ENCODE peak calls at places on chromosomes 16 and 17, in four cellular contexts. I, N, P and Q are unnamed samples.
A peak's percentile ranks its signal among the peaks of the same experiment; 100 is the strongest.

GRCh38 chr17:3512512-3513171 is 36.8 kb downstream of the ASPA start:
- DNase-seq in I (no peak), N (no peak), P (no peak), Q (no peak)

GRCh38 chr16:55118701-55119260 is 188.1 kb downstream of the IRX5 start:
- DNase-seq in I (no peak), N (no peak), P (no peak), Q (no peak)

GRCh38 chr17:73365934-73366623 is 54.3 kb upstream of the CDC42EP4 start:
- DNase-seq in I (no peak), N (no peak), P (no peak), Q (no peak)

GRCh38 chr16:14378131-14378551 is 251.9 kb downstream of the PARN start:
- DNase-seq in I (no peak), N (no peak), P (no peak), Q (no peak)

GRCh38 chr17:55086635-55087058 is 118.1 kb downstream of the STXBP4 start:
- DNase-seq in I (no peak), N (no peak), P (no peak), Q (peak; percentile 90)

GRCh38 chr16:85798283-85798776 is 1.0 kb downstream of the EMC8 start:
- DNase-seq in I (peak; percentile 73), N (peak; percentile 20), P (no peak), Q (no peak)

GRCh38 chr16:77579283-77579985 is 142.9 kb upstream of the NUDT7 start:
- DNase-seq in I (no peak), N (no peak), P (no peak), Q (no peak)

GRCh38 chr16:89924925-89925307 is 1.8 kb downstream of the TUBB3 start:
- DNase-seq in I (peak; percentile 38), N (no peak), P (no peak), Q (no peak)

GRCh38 chr16:48596326-48596725 is 13.7 kb downstream of the N4BP1 start:
- DNase-seq in I (no peak), N (no peak), P (no peak), Q (peak; percentile 67)

GRCh38 chr17:66152756-66153155 is 39.2 kb downstream of the CEP112 start:
- DNase-seq in I (no peak), N (no peak), P (no peak), Q (no peak)

GRCh38 chr16:65200374-65200773 is 78.5 kb upstream of the CDH11 start:
- DNase-seq in I (no peak), N (no peak), P (no peak), Q (no peak)

GRCh38 chr16:81476732-81477131 is 32.1 kb downstream of the CMIP start:
- DNase-seq in I (no peak), N (no peak), P (no peak), Q (no peak)

GRCh38 chr16:3029499-3030127 is 5.8 kb downstream of the THOC6 start:
- DNase-seq in I (no peak), N (no peak), P (no peak), Q (peak; percentile 34)

GRCh38 chr16:56192644-56192960 is 1.3 kb downstream of the GNAO1 start:
- DNase-seq in I (no peak), N (no peak), P (no peak), Q (no peak)

GRCh38 chr17:82876602-82877391 is 37.0 kb upstream of the ZNF750 start:
- DNase-seq in I (peak; percentile 57), N (peak; percentile 92), P (no peak), Q (no peak)

GRCh38 chr16:85513649-85514048 is 99.5 kb upstream of the GSE1 start:
- DNase-seq in I (no peak), N (no peak), P (no peak), Q (no peak)

GRCh38 chr16:81745704-81746558 is 33.2 kb upstream of the PLCG2 start:
- DNase-seq in I (peak; percentile 87), N (peak; percentile 85), P (peak; percentile 61), Q (peak; percentile 76)

GRCh38 chr16:4972938-4973587 is 14.9 kb downstream of the SEC14L5 start:
- DNase-seq in I (no peak), N (no peak), P (no peak), Q (peak; percentile 29)

GRCh38 chr17:75124041-75124818 is 7.3 kb downstream of the NT5C start:
- DNase-seq in I (no peak), N (peak; percentile 74), P (no peak), Q (no peak)

GRCh38 chr16:66248096-66248495 is 118.4 kb upstream of the CDH5 start:
- DNase-seq in I (no peak), N (no peak), P (no peak), Q (no peak)

GRCh38 chr17:30939059-30939689 is 17.4 kb downstream of the ADAP2 start:
- DNase-seq in I (no peak), N (no peak), P (no peak), Q (no peak)

GRCh38 chr16:86117756-86118155 is 218.8 kb downstream of the IRF8 start:
- DNase-seq in I (no peak), N (no peak), P (no peak), Q (no peak)

GRCh38 chr16:66662445-66663194 is 33.9 kb downstream of the CMTM4 start:
- DNase-seq in I (no peak), N (no peak), P (no peak), Q (peak; percentile 27)

GRCh38 chr16:11796227-11797165 is 562 bp downstream of the ZC3H7A start:
- DNase-seq in I (peak; percentile 44), N (peak; percentile 85), P (no peak), Q (no peak)

GRCh38 chr17:3835410-3836229 is 10.4 kb downstream of the NCBP3 start:
- DNase-seq in I (no peak), N (no peak), P (no peak), Q (no peak)

GRCh38 chr16:4217246-4218131 is 24.4 kb downstream of the SRL start:
- DNase-seq in I (no peak), N (no peak), P (no peak), Q (no peak)

GRCh38 chr16:27665881-27666280 is 115.9 kb downstream of the KATNIP start:
- DNase-seq in I (no peak), N (peak; percentile 4), P (no peak), Q (no peak)

GRCh38 chr17:6159541-6160187 is 89.5 kb downstream of the WSCD1 start:
- DNase-seq in I (no peak), N (peak; percentile 25), P (no peak), Q (no peak)

GRCh38 chr17:34736611-34737010 is 157.2 kb downstream of the TMEM132E start:
- DNase-seq in I (no peak), N (no peak), P (no peak), Q (no peak)

GRCh38 chr16:78976212-78976611 is 624.3 kb downstream of the MAF start:
- DNase-seq in I (no peak), N (no peak), P (no peak), Q (no peak)

GRCh38 chr16:73173396-73173795 is 125.5 kb upstream of the ZFHX3 start:
- DNase-seq in I (no peak), N (no peak), P (no peak), Q (no peak)